ENCODE peak calls at places on chromosome 6, in five cellular contexts. One of them, this sample, is unnamed.

GRCh38 chr6:109626311-109626710 is 64.7 kb downstream of the AK9 start:
- DNase-seq in KG1: no peak
- DNase-seq in esophagus squamous epithelium: no peak
- DNase-seq in stimulated activated CD4-positive, alpha-beta T cell treated with anti-CD3 and anti-CD28 coated beads, Interleukin-1b, Interleukin-23, amount 100 ng/mL, for 48 hours: no peak
- DNase-seq in glomerular endothelial cell: no peak
- DNase-seq in this sample: no peak

GRCh38 chr6:129481706-129482105 is 228.3 kb downstream of the ARHGAP18 start:
- DNase-seq in KG1: no peak
- DNase-seq in esophagus squamous epithelium: no peak
- DNase-seq in stimulated activated CD4-positive, alpha-beta T cell treated with anti-CD3 and anti-CD28 coated beads, Interleukin-1b, Interleukin-23, amount 100 ng/mL, for 48 hours: no peak
- DNase-seq in glomerular endothelial cell: no peak
- DNase-seq in this sample: no peak

GRCh38 chr6:80205404-80205803 is 98.9 kb downstream of the BCKDHB start:
- DNase-seq in KG1: no peak
- DNase-seq in esophagus squamous epithelium: no peak
- DNase-seq in stimulated activated CD4-positive, alpha-beta T cell treated with anti-CD3 and anti-CD28 coated beads, Interleukin-1b, Interleukin-23, amount 100 ng/mL, for 48 hours: no peak
- DNase-seq in glomerular endothelial cell: no peak
- DNase-seq in this sample: no peak

GRCh38 chr6:7617954-7618764 is 28.2 kb downstream of the SNRNP48 start:
- DNase-seq in KG1: no peak
- DNase-seq in esophagus squamous epithelium: no peak
- DNase-seq in stimulated activated CD4-positive, alpha-beta T cell treated with anti-CD3 and anti-CD28 coated beads, Interleukin-1b, Interleukin-23, amount 100 ng/mL, for 48 hours: peak; percentile 16
- DNase-seq in glomerular endothelial cell: no peak
- DNase-seq in this sample: no peak

GRCh38 chr6:35920793-35921732 is at the start of gene SRPK1:
- DNase-seq in KG1: peak; percentile 70
- DNase-seq in esophagus squamous epithelium: peak; percentile 38
- DNase-seq in stimulated activated CD4-positive, alpha-beta T cell treated with anti-CD3 and anti-CD28 coated beads, Interleukin-1b, Interleukin-23, amount 100 ng/mL, for 48 hours: peak; percentile 89
- DNase-seq in glomerular endothelial cell: no peak
- DNase-seq in this sample: peak; percentile 68

GRCh38 chr6:107968081-107968480 is 10.1 kb upstream of the SEC63 start:
- DNase-seq in KG1: no peak
- DNase-seq in esophagus squamous epithelium: no peak
- DNase-seq in stimulated activated CD4-positive, alpha-beta T cell treated with anti-CD3 and anti-CD28 coated beads, Interleukin-1b, Interleukin-23, amount 100 ng/mL, for 48 hours: no peak
- DNase-seq in glomerular endothelial cell: no peak
- DNase-seq in this sample: no peak

GRCh38 chr6:154414021-154414813 is 57.6 kb upstream of the IPCEF1 start:
- DNase-seq in KG1: peak; percentile 24
- DNase-seq in esophagus squamous epithelium: no peak
- DNase-seq in stimulated activated CD4-positive, alpha-beta T cell treated with anti-CD3 and anti-CD28 coated beads, Interleukin-1b, Interleukin-23, amount 100 ng/mL, for 48 hours: no peak
- DNase-seq in glomerular endothelial cell: no peak
- DNase-seq in this sample: no peak

GRCh38 chr6:32662099-32662498 is 4.4 kb downstream of the HLA-DQB1 start:
- DNase-seq in KG1: no peak
- DNase-seq in esophagus squamous epithelium: no peak
- DNase-seq in stimulated activated CD4-positive, alpha-beta T cell treated with anti-CD3 and anti-CD28 coated beads, Interleukin-1b, Interleukin-23, amount 100 ng/mL, for 48 hours: no peak
- DNase-seq in glomerular endothelial cell: no peak
- DNase-seq in this sample: no peak

GRCh38 chr6:143251288-143251687 is 190.6 kb downstream of the AIG1 start:
- DNase-seq in KG1: no peak
- DNase-seq in esophagus squamous epithelium: no peak
- DNase-seq in stimulated activated CD4-positive, alpha-beta T cell treated with anti-CD3 and anti-CD28 coated beads, Interleukin-1b, Interleukin-23, amount 100 ng/mL, for 48 hours: no peak
- DNase-seq in glomerular endothelial cell: no peak
- DNase-seq in this sample: no peak

GRCh38 chr6:130381459-130382380 is 15.9 kb downstream of the TMEM200A start:
- DNase-seq in KG1: peak; percentile 39
- DNase-seq in esophagus squamous epithelium: no peak
- DNase-seq in stimulated activated CD4-positive, alpha-beta T cell treated with anti-CD3 and anti-CD28 coated beads, Interleukin-1b, Interleukin-23, amount 100 ng/mL, for 48 hours: no peak
- DNase-seq in glomerular endothelial cell: no peak
- DNase-seq in this sample: peak; percentile 15

GRCh38 chr6:99905209-99906106 is 88.6 kb downstream of the MCHR2 start:
- DNase-seq in KG1: peak; percentile 7
- DNase-seq in esophagus squamous epithelium: no peak
- DNase-seq in stimulated activated CD4-positive, alpha-beta T cell treated with anti-CD3 and anti-CD28 coated beads, Interleukin-1b, Interleukin-23, amount 100 ng/mL, for 48 hours: no peak
- DNase-seq in glomerular endothelial cell: peak; percentile 14
- DNase-seq in this sample: no peak

GRCh38 chr6:47203968-47204611 is 105.6 kb downstream of the TNFRSF21 start:
- DNase-seq in KG1: no peak
- DNase-seq in esophagus squamous epithelium: no peak
- DNase-seq in stimulated activated CD4-positive, alpha-beta T cell treated with anti-CD3 and anti-CD28 coated beads, Interleukin-1b, Interleukin-23, amount 100 ng/mL, for 48 hours: no peak
- DNase-seq in glomerular endothelial cell: no peak
- DNase-seq in this sample: no peak

GRCh38 chr6:110310861-110311446 is 47.2 kb downstream of the METTL24 start:
- DNase-seq in KG1: no peak
- DNase-seq in esophagus squamous epithelium: no peak
- DNase-seq in stimulated activated CD4-positive, alpha-beta T cell treated with anti-CD3 and anti-CD28 coated beads, Interleukin-1b, Interleukin-23, amount 100 ng/mL, for 48 hours: no peak
- DNase-seq in glomerular endothelial cell: no peak
- DNase-seq in this sample: no peak

GRCh38 chr6:168247456-168248147 is 72.0 kb downstream of the DACT2 start:
- DNase-seq in KG1: no peak
- DNase-seq in esophagus squamous epithelium: no peak
- DNase-seq in stimulated activated CD4-positive, alpha-beta T cell treated with anti-CD3 and anti-CD28 coated beads, Interleukin-1b, Interleukin-23, amount 100 ng/mL, for 48 hours: no peak
- DNase-seq in glomerular endothelial cell: no peak
- DNase-seq in this sample: no peak

GRCh38 chr6:80223743-80224212 is 117.3 kb downstream of the BCKDHB start:
- DNase-seq in KG1: no peak
- DNase-seq in esophagus squamous epithelium: no peak
- DNase-seq in stimulated activated CD4-positive, alpha-beta T cell treated with anti-CD3 and anti-CD28 coated beads, Interleukin-1b, Interleukin-23, amount 100 ng/mL, for 48 hours: no peak
- DNase-seq in glomerular endothelial cell: no peak
- DNase-seq in this sample: no peak

GRCh38 chr6:18742406-18742805 is 355.3 kb downstream of the RNF144B start:
- DNase-seq in KG1: no peak
- DNase-seq in esophagus squamous epithelium: no peak
- DNase-seq in stimulated activated CD4-positive, alpha-beta T cell treated with anti-CD3 and anti-CD28 coated beads, Interleukin-1b, Interleukin-23, amount 100 ng/mL, for 48 hours: no peak
- DNase-seq in glomerular endothelial cell: no peak
- DNase-seq in this sample: no peak

GRCh38 chr6:5287205-5287965 is 26.1 kb downstream of the FARS2 start:
- DNase-seq in KG1: no peak
- DNase-seq in esophagus squamous epithelium: no peak
- DNase-seq in stimulated activated CD4-positive, alpha-beta T cell treated with anti-CD3 and anti-CD28 coated beads, Interleukin-1b, Interleukin-23, amount 100 ng/mL, for 48 hours: no peak
- DNase-seq in glomerular endothelial cell: no peak
- DNase-seq in this sample: no peak

GRCh38 chr6:3527797-3528067 is 70.9 kb upstream of the SLC22A23 start:
- DNase-seq in KG1: no peak
- DNase-seq in esophagus squamous epithelium: no peak
- DNase-seq in stimulated activated CD4-positive, alpha-beta T cell treated with anti-CD3 and anti-CD28 coated beads, Interleukin-1b, Interleukin-23, amount 100 ng/mL, for 48 hours: no peak
- DNase-seq in glomerular endothelial cell: no peak
- DNase-seq in this sample: no peak

GRCh38 chr6:82362868-82363267 is 749 bp upstream of the TPBG start:
- DNase-seq in KG1: no peak
- DNase-seq in esophagus squamous epithelium: no peak
- DNase-seq in stimulated activated CD4-positive, alpha-beta T cell treated with anti-CD3 and anti-CD28 coated beads, Interleukin-1b, Interleukin-23, amount 100 ng/mL, for 48 hours: no peak
- DNase-seq in glomerular endothelial cell: no peak
- DNase-seq in this sample: no peak

GRCh38 chr6:24329451-24329850 is 28.4 kb downstream of the DCDC2 start:
- DNase-seq in KG1: no peak
- DNase-seq in esophagus squamous epithelium: no peak
- DNase-seq in stimulated activated CD4-positive, alpha-beta T cell treated with anti-CD3 and anti-CD28 coated beads, Interleukin-1b, Interleukin-23, amount 100 ng/mL, for 48 hours: no peak
- DNase-seq in glomerular endothelial cell: no peak
- DNase-seq in this sample: no peak

GRCh38 chr6:24547243-24547642 is 52.5 kb downstream of the ALDH5A1 start:
- DNase-seq in KG1: no peak
- DNase-seq in esophagus squamous epithelium: no peak
- DNase-seq in stimulated activated CD4-positive, alpha-beta T cell treated with anti-CD3 and anti-CD28 coated beads, Interleukin-1b, Interleukin-23, amount 100 ng/mL, for 48 hours: peak; percentile 53
- DNase-seq in glomerular endothelial cell: no peak
- DNase-seq in this sample: peak; percentile 8

GRCh38 chr6:149463781-149464180 is 21.0 kb downstream of the ZC3H12D start:
- DNase-seq in KG1: no peak
- DNase-seq in esophagus squamous epithelium: no peak
- DNase-seq in stimulated activated CD4-positive, alpha-beta T cell treated with anti-CD3 and anti-CD28 coated beads, Interleukin-1b, Interleukin-23, amount 100 ng/mL, for 48 hours: no peak
- DNase-seq in glomerular endothelial cell: no peak
- DNase-seq in this sample: no peak

GRCh38 chr6:30646450-30647038 is 389 bp upstream of the C6orf136 start:
- DNase-seq in KG1: peak; percentile 83
- DNase-seq in esophagus squamous epithelium: no peak
- DNase-seq in stimulated activated CD4-positive, alpha-beta T cell treated with anti-CD3 and anti-CD28 coated beads, Interleukin-1b, Interleukin-23, amount 100 ng/mL, for 48 hours: no peak
- DNase-seq in glomerular endothelial cell: no peak
- DNase-seq in this sample: peak; percentile 91

GRCh38 chr6:130945401-130945919 is 117.6 kb downstream of the EPB41L2 start:
- DNase-seq in KG1: no peak
- DNase-seq in esophagus squamous epithelium: no peak
- DNase-seq in stimulated activated CD4-positive, alpha-beta T cell treated with anti-CD3 and anti-CD28 coated beads, Interleukin-1b, Interleukin-23, amount 100 ng/mL, for 48 hours: no peak
- DNase-seq in glomerular endothelial cell: peak; percentile 57
- DNase-seq in this sample: no peak

GRCh38 chr6:107046316-107046715 is 18.3 kb downstream of the MTRES1 start:
- DNase-seq in KG1: no peak
- DNase-seq in esophagus squamous epithelium: no peak
- DNase-seq in stimulated activated CD4-positive, alpha-beta T cell treated with anti-CD3 and anti-CD28 coated beads, Interleukin-1b, Interleukin-23, amount 100 ng/mL, for 48 hours: no peak
- DNase-seq in glomerular endothelial cell: no peak
- DNase-seq in this sample: no peak

GRCh38 chr6:170110201-170111140 is 180.4 kb downstream of the DLL1 start:
- DNase-seq in KG1: no peak
- DNase-seq in esophagus squamous epithelium: no peak
- DNase-seq in stimulated activated CD4-positive, alpha-beta T cell treated with anti-CD3 and anti-CD28 coated beads, Interleukin-1b, Interleukin-23, amount 100 ng/mL, for 48 hours: no peak
- DNase-seq in glomerular endothelial cell: no peak
- DNase-seq in this sample: no peak

GRCh38 chr6:41332842-41333736 is 2.3 kb upstream of the NCR2 start:
- DNase-seq in KG1: no peak
- DNase-seq in esophagus squamous epithelium: no peak
- DNase-seq in stimulated activated CD4-positive, alpha-beta T cell treated with anti-CD3 and anti-CD28 coated beads, Interleukin-1b, Interleukin-23, amount 100 ng/mL, for 48 hours: no peak
- DNase-seq in glomerular endothelial cell: no peak
- DNase-seq in this sample: no peak

GRCh38 chr6:140271759-140272377 is 897.4 kb upstream of the CITED2 start:
- DNase-seq in KG1: peak; percentile 10
- DNase-seq in esophagus squamous epithelium: no peak
- DNase-seq in stimulated activated CD4-positive, alpha-beta T cell treated with anti-CD3 and anti-CD28 coated beads, Interleukin-1b, Interleukin-23, amount 100 ng/mL, for 48 hours: no peak
- DNase-seq in glomerular endothelial cell: peak; percentile 9
- DNase-seq in this sample: no peak

GRCh38 chr6:71471718-71472117 is 183.1 kb downstream of the OGFRL1 start:
- DNase-seq in KG1: no peak
- DNase-seq in esophagus squamous epithelium: no peak
- DNase-seq in stimulated activated CD4-positive, alpha-beta T cell treated with anti-CD3 and anti-CD28 coated beads, Interleukin-1b, Interleukin-23, amount 100 ng/mL, for 48 hours: no peak
- DNase-seq in glomerular endothelial cell: no peak
- DNase-seq in this sample: no peak

GRCh38 chr6:16466778-16467177 is 228.4 kb downstream of the GMPR start:
- DNase-seq in KG1: no peak
- DNase-seq in esophagus squamous epithelium: no peak
- DNase-seq in stimulated activated CD4-positive, alpha-beta T cell treated with anti-CD3 and anti-CD28 coated beads, Interleukin-1b, Interleukin-23, amount 100 ng/mL, for 48 hours: no peak
- DNase-seq in glomerular endothelial cell: no peak
- DNase-seq in this sample: no peak

GRCh38 chr6:128725271-128726233 is 157.4 kb upstream of the LAMA2 start:
- DNase-seq in KG1: no peak
- DNase-seq in esophagus squamous epithelium: no peak
- DNase-seq in stimulated activated CD4-positive, alpha-beta T cell treated with anti-CD3 and anti-CD28 coated beads, Interleukin-1b, Interleukin-23, amount 100 ng/mL, for 48 hours: no peak
- DNase-seq in glomerular endothelial cell: peak; percentile 27
- DNase-seq in this sample: no peak

GRCh38 chr6:35310265-35310831 is 12.7 kb downstream of the DEF6 start:
- DNase-seq in KG1: no peak
- DNase-seq in esophagus squamous epithelium: no peak
- DNase-seq in stimulated activated CD4-positive, alpha-beta T cell treated with anti-CD3 and anti-CD28 coated beads, Interleukin-1b, Interleukin-23, amount 100 ng/mL, for 48 hours: peak; percentile 43
- DNase-seq in glomerular endothelial cell: no peak
- DNase-seq in this sample: peak; percentile 24

GRCh38 chr6:10733863-10734262 is 11.0 kb downstream of the TMEM14C start:
- DNase-seq in KG1: no peak
- DNase-seq in esophagus squamous epithelium: no peak
- DNase-seq in stimulated activated CD4-positive, alpha-beta T cell treated with anti-CD3 and anti-CD28 coated beads, Interleukin-1b, Interleukin-23, amount 100 ng/mL, for 48 hours: no peak
- DNase-seq in glomerular endothelial cell: no peak
- DNase-seq in this sample: no peak

GRCh38 chr6:127459231-127459641 is at the start of gene KIAA0408:
- DNase-seq in KG1: no peak
- DNase-seq in esophagus squamous epithelium: no peak
- DNase-seq in stimulated activated CD4-positive, alpha-beta T cell treated with anti-CD3 and anti-CD28 coated beads, Interleukin-1b, Interleukin-23, amount 100 ng/mL, for 48 hours: no peak
- DNase-seq in glomerular endothelial cell: no peak
- DNase-seq in this sample: no peak

GRCh38 chr6:107173779-107174178 is 58.5 kb upstream of the BEND3 start:
- DNase-seq in KG1: no peak
- DNase-seq in esophagus squamous epithelium: no peak
- DNase-seq in stimulated activated CD4-positive, alpha-beta T cell treated with anti-CD3 and anti-CD28 coated beads, Interleukin-1b, Interleukin-23, amount 100 ng/mL, for 48 hours: no peak
- DNase-seq in glomerular endothelial cell: no peak
- DNase-seq in this sample: no peak

GRCh38 chr6:2804516-2804915 is 37.1 kb downstream of the SERPINB1 start:
- DNase-seq in KG1: no peak
- DNase-seq in esophagus squamous epithelium: no peak
- DNase-seq in stimulated activated CD4-positive, alpha-beta T cell treated with anti-CD3 and anti-CD28 coated beads, Interleukin-1b, Interleukin-23, amount 100 ng/mL, for 48 hours: no peak
- DNase-seq in glomerular endothelial cell: no peak
- DNase-seq in this sample: no peak

This sample was measured in effector CD4-positive, alpha-beta T cell.